ENCODE peak calls at places on chromosomes 2 and 18, in nine cellular contexts. W is endodermal cell; L is tibial nerve; B is IMR-90; J is endothelial cell of umbilical vein; M is CD8-positive, alpha-beta T cell; N is PC-3; U is A549; S is body of pancreas. C is an unnamed sample. For H3K9me3, the result is how much of the 10 kb centered on the place peaks cover.

GRCh38 chr2:71798266-71799012 is 345.1 kb downstream of the DYSF start:
- DNase-seq in W (peak), L (no peak), B (peak), J (peak), M (no peak), N (peak), U (peak), S (peak), C (peak)

GRCh38 chr2:229282758-229283546 is 11.9 kb upstream of the PID1 start:
- DNase-seq in W (no peak), L (peak), B (peak), J (no peak), M (no peak), N (peak), U (no peak), S (peak), C (no peak)

GRCh38 chr2:190469770-190470169 is 61.6 kb downstream of the MFSD6 start:
- DNase-seq in W (no peak), L (no peak), B (peak), J (peak), M (no peak), N (peak), U (peak), S (peak), C (no peak)

GRCh38 chr2:218074031-218074430 is 5.0 kb downstream of the RUFY4 start:
- DNase-seq in W (peak), L (no peak), B (peak), J (peak), M (no peak), N (peak), U (peak), S (peak), C (peak)

GRCh38 chr2:30645081-30645744 is 162.0 kb downstream of the CAPN13 start:
- DNase-seq in W (no peak), L (no peak), B (no peak), J (no peak), M (no peak), N (no peak), U (no peak), S (no peak), C (no peak)

GRCh38 chr2:218745160-218745558 is 34.5 kb downstream of the TTLL4 start:
- DNase-seq in W (no peak), L (peak), B (no peak), J (no peak), M (no peak), N (no peak), U (no peak), S (peak), C (no peak)

GRCh38 chr18:23888880-23889279 is 125.7 kb upstream of the TTC39C start:
- DNase-seq in W (no peak), L (no peak), B (no peak), J (no peak), M (no peak), N (no peak), U (no peak), S (no peak), C (no peak)

GRCh38 chr2:207160115-207160514 is 5.6 kb downstream of the KLF7 start:
- DNase-seq in W (no peak), L (no peak), B (peak), J (peak), M (no peak), N (no peak), U (no peak), S (no peak), C (no peak)

GRCh38 chr2:176533505-176534193 is 264.4 kb downstream of the MTX2 start:
- DNase-seq in W (no peak), L (no peak), B (no peak), J (peak), M (no peak), N (no peak), U (no peak), S (no peak), C (no peak)

GRCh38 chr2:6863792-6864191 is 1.9 kb downstream of the CMPK2 start:
- DNase-seq in W (no peak), L (no peak), B (no peak), J (no peak), M (no peak), N (no peak), U (no peak), S (peak), C (no peak)

GRCh38 chr2:122506620-122507019 is 751.2 kb downstream of the TSN start:
- DNase-seq in W (no peak), L (no peak), B (no peak), J (no peak), M (no peak), N (no peak), U (no peak), S (no peak), C (no peak)

GRCh38 chr18:31325051-31325450 is 7.1 kb downstream of the DSG1 start:
- DNase-seq in W (no peak), L (peak), B (peak), J (peak), M (no peak), N (peak), U (no peak), S (peak), C (no peak)
- H3K9me3 ChIP-seq in W (under half), L (under half), B (under half), J (under half), M (under half), N (under half), U (under half), S (under half), C (under half)

GRCh38 chr2:161052214-161052613 is 108.0 kb upstream of the TANK start:
- DNase-seq in W (no peak), L (no peak), B (no peak), J (no peak), M (no peak), N (no peak), U (no peak), S (no peak), C (no peak)
- H3K9me3 ChIP-seq in W (under half), L (under half), B (under half), J (under half), M (under half), N (under half), U (under half), S (under half), C (under half)

DNA sequence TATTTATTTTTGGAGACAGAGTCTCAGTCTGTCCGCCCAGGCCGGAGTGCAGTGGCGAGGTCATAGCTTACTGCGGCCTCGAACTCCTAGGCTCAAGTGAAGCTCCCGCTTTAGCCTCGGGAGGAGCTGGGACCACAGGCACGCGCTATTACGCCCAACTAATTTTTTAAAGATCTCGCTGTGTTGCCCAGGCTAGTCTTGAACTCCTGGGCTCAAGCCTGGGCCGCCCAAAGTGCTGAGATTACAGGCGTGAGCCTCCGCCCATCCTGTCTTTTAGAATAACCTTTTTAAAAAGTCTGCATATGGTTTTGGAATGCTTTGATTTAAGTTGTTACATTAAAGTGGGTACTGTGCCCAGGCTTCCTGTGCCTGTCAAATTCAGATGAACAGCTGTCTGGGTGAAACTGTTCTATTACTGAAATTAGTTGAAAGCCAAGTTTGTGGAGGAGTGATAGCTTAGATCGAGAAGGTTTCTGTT is 944 bp downstream of the RAB3GAP1 start:
- DNase-seq in W (peak), L (no peak), B (no peak), J (peak), M (peak), N (no peak), U (no peak), S (no peak), C (peak)
- H3K9me3 ChIP-seq in W (under half), L (under half), B (under half), J (under half), M (under half), N (under half), U (under half), S (under half), C (under half)

DNA sequence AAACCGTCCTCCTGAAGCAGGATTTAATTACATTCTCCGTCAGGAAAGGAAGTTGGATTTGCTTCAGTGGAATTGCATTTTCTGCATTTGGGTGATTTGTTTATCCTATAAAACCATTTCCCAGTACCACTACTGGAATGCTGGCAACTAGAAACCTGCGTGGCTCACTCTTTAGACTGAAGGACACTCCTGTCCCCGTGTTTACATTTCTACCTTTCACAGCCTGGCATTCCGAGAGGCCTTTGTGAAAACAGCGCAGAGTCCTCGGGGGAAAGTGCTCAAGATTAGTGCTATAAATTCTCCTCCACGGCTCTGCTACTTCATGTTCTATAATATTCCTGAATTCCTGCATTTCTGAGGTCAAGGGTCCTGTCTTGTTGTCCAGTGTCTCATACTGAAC is 619.1 kb downstream of the IRS1 start:
- DNase-seq in W (no peak), L (no peak), B (no peak), J (no peak), M (no peak), N (no peak), U (no peak), S (no peak), C (no peak)
- H3K9me3 ChIP-seq in W (under half), L (under half), B (under half), J (under half), M (under half), N (under half), U (half or more), S (under half), C (under half)